ENCODE peak calls at places on chromosomes 3 and 15, in ten cellular contexts. One of them, this sample, is unnamed.

GRCh38 chr15:78242128-78242527 is 7.8 kb upstream of the ACSBG1 start:
- DNase-seq in fibroblast of mammary gland: peak
- DNase-seq in memory B cell: no peak
- DNase-seq in GM12891: no peak
- DNase-seq in ELF-1: peak
- DNase-seq in stimulated activated CD8-positive, alpha-beta memory T cell treated with anti-CD3 and anti-CD28 coated beads, Interleukin-7, amount 100 ng/mL, for 24 hours: no peak
- DNase-seq in WTC11: peak
- DNase-seq in T follicular helper cell: no peak
- DNase-seq in EH: peak
- DNase-seq in activated CD8-positive, alpha-beta memory T cell treated with anti-CD3 and anti-CD28 coated beads for 24 hours: no peak
- DNase-seq in this sample: no peak

GRCh38 chr15:78243491-78243941 is 9.2 kb upstream of the ACSBG1 start:
- DNase-seq in fibroblast of mammary gland: peak
- DNase-seq in memory B cell: no peak
- DNase-seq in GM12891: no peak
- DNase-seq in ELF-1: peak
- DNase-seq in stimulated activated CD8-positive, alpha-beta memory T cell treated with anti-CD3 and anti-CD28 coated beads, Interleukin-7, amount 100 ng/mL, for 24 hours: no peak
- DNase-seq in WTC11: peak
- DNase-seq in T follicular helper cell: no peak
- DNase-seq in EH: peak
- DNase-seq in activated CD8-positive, alpha-beta memory T cell treated with anti-CD3 and anti-CD28 coated beads for 24 hours: no peak
- DNase-seq in this sample: no peak

GRCh38 chr3:187242900-187243299 is 45.6 kb downstream of the RTP1 start:
- DNase-seq in fibroblast of mammary gland: no peak
- DNase-seq in memory B cell: no peak
- DNase-seq in GM12891: no peak
- DNase-seq in ELF-1: no peak
- DNase-seq in stimulated activated CD8-positive, alpha-beta memory T cell treated with anti-CD3 and anti-CD28 coated beads, Interleukin-7, amount 100 ng/mL, for 24 hours: no peak
- DNase-seq in WTC11: no peak
- DNase-seq in T follicular helper cell: no peak
- DNase-seq in EH: no peak
- DNase-seq in activated CD8-positive, alpha-beta memory T cell treated with anti-CD3 and anti-CD28 coated beads for 24 hours: no peak
- DNase-seq in this sample: no peak

GRCh38 chr15:88909956-88910831 is 3.0 kb downstream of the MFGE8 start:
- DNase-seq in fibroblast of mammary gland: peak
- DNase-seq in memory B cell: no peak
- DNase-seq in GM12891: no peak
- DNase-seq in ELF-1: no peak
- DNase-seq in stimulated activated CD8-positive, alpha-beta memory T cell treated with anti-CD3 and anti-CD28 coated beads, Interleukin-7, amount 100 ng/mL, for 24 hours: no peak
- DNase-seq in WTC11: no peak
- DNase-seq in T follicular helper cell: no peak
- DNase-seq in EH: peak
- DNase-seq in activated CD8-positive, alpha-beta memory T cell treated with anti-CD3 and anti-CD28 coated beads for 24 hours: no peak
- DNase-seq in this sample: no peak

GRCh38 chr15:101543026-101543390 is 53.5 kb upstream of the PCSK6 start:
- DNase-seq in fibroblast of mammary gland: no peak
- DNase-seq in memory B cell: no peak
- DNase-seq in GM12891: no peak
- DNase-seq in ELF-1: no peak
- DNase-seq in stimulated activated CD8-positive, alpha-beta memory T cell treated with anti-CD3 and anti-CD28 coated beads, Interleukin-7, amount 100 ng/mL, for 24 hours: no peak
- DNase-seq in WTC11: no peak
- DNase-seq in T follicular helper cell: no peak
- DNase-seq in EH: no peak
- DNase-seq in activated CD8-positive, alpha-beta memory T cell treated with anti-CD3 and anti-CD28 coated beads for 24 hours: no peak
- DNase-seq in this sample: no peak

GRCh38 chr3:6526861-6527260 is 334.1 kb upstream of the GRM7 start:
- DNase-seq in fibroblast of mammary gland: no peak
- DNase-seq in memory B cell: no peak
- DNase-seq in GM12891: no peak
- DNase-seq in ELF-1: no peak
- DNase-seq in stimulated activated CD8-positive, alpha-beta memory T cell treated with anti-CD3 and anti-CD28 coated beads, Interleukin-7, amount 100 ng/mL, for 24 hours: no peak
- DNase-seq in WTC11: no peak
- DNase-seq in T follicular helper cell: no peak
- DNase-seq in EH: no peak
- DNase-seq in activated CD8-positive, alpha-beta memory T cell treated with anti-CD3 and anti-CD28 coated beads for 24 hours: no peak
- DNase-seq in this sample: no peak

GRCh38 chr3:153165211-153165815 is 3.3 kb downstream of the RAP2B start:
- DNase-seq in fibroblast of mammary gland: peak
- DNase-seq in memory B cell: no peak
- DNase-seq in GM12891: no peak
- DNase-seq in ELF-1: no peak
- DNase-seq in stimulated activated CD8-positive, alpha-beta memory T cell treated with anti-CD3 and anti-CD28 coated beads, Interleukin-7, amount 100 ng/mL, for 24 hours: no peak
- DNase-seq in WTC11: no peak
- DNase-seq in T follicular helper cell: no peak
- DNase-seq in EH: peak
- DNase-seq in activated CD8-positive, alpha-beta memory T cell treated with anti-CD3 and anti-CD28 coated beads for 24 hours: no peak
- DNase-seq in this sample: no peak

GRCh38 chr15:57196865-57197264 is 179.4 kb upstream of the CGNL1 start:
- DNase-seq in fibroblast of mammary gland: no peak
- DNase-seq in memory B cell: no peak
- DNase-seq in GM12891: no peak
- DNase-seq in ELF-1: no peak
- DNase-seq in stimulated activated CD8-positive, alpha-beta memory T cell treated with anti-CD3 and anti-CD28 coated beads, Interleukin-7, amount 100 ng/mL, for 24 hours: no peak
- DNase-seq in WTC11: no peak
- DNase-seq in T follicular helper cell: no peak
- DNase-seq in EH: no peak
- DNase-seq in activated CD8-positive, alpha-beta memory T cell treated with anti-CD3 and anti-CD28 coated beads for 24 hours: no peak
- DNase-seq in this sample: no peak

GRCh38 chr3:33025648-33026178 is 71.2 kb downstream of the GLB1 start:
- DNase-seq in fibroblast of mammary gland: no peak
- DNase-seq in memory B cell: no peak
- DNase-seq in GM12891: no peak
- DNase-seq in ELF-1: no peak
- DNase-seq in stimulated activated CD8-positive, alpha-beta memory T cell treated with anti-CD3 and anti-CD28 coated beads, Interleukin-7, amount 100 ng/mL, for 24 hours: no peak
- DNase-seq in WTC11: no peak
- DNase-seq in T follicular helper cell: no peak
- DNase-seq in EH: no peak
- DNase-seq in activated CD8-positive, alpha-beta memory T cell treated with anti-CD3 and anti-CD28 coated beads for 24 hours: no peak
- DNase-seq in this sample: no peak

GRCh38 chr3:8094415-8094814 is 407.2 kb upstream of the LMCD1 start:
- DNase-seq in fibroblast of mammary gland: no peak
- DNase-seq in memory B cell: no peak
- DNase-seq in GM12891: no peak
- DNase-seq in ELF-1: no peak
- DNase-seq in stimulated activated CD8-positive, alpha-beta memory T cell treated with anti-CD3 and anti-CD28 coated beads, Interleukin-7, amount 100 ng/mL, for 24 hours: no peak
- DNase-seq in WTC11: no peak
- DNase-seq in T follicular helper cell: no peak
- DNase-seq in EH: no peak
- DNase-seq in activated CD8-positive, alpha-beta memory T cell treated with anti-CD3 and anti-CD28 coated beads for 24 hours: no peak
- DNase-seq in this sample: no peak

GRCh38 chr3:52544937-52545336 is 8.5 kb downstream of the UQCC5 start:
- DNase-seq in fibroblast of mammary gland: no peak
- DNase-seq in memory B cell: no peak
- DNase-seq in GM12891: no peak
- DNase-seq in ELF-1: no peak
- DNase-seq in stimulated activated CD8-positive, alpha-beta memory T cell treated with anti-CD3 and anti-CD28 coated beads, Interleukin-7, amount 100 ng/mL, for 24 hours: no peak
- DNase-seq in WTC11: no peak
- DNase-seq in T follicular helper cell: no peak
- DNase-seq in EH: no peak
- DNase-seq in activated CD8-positive, alpha-beta memory T cell treated with anti-CD3 and anti-CD28 coated beads for 24 hours: no peak
- DNase-seq in this sample: no peak